ENCODE peak calls at places on chromosome 7, in four cellular contexts. One of them, this sample, is unnamed.

GRCh38 chr7:121515181-121515580 is 119.1 kb upstream of the FAM3C start:
- DNase-seq in GM10248: no peak
- DNase-seq in progenitor cell of endocrine pancreas: no peak
- DNase-seq in activated CD4-positive, alpha-beta T cell treated with anti-CD3 and anti-CD28 coated beads for 48 hours: no peak
- DNase-seq in this sample: no peak

GRCh38 chr7:95324396-95324795 is at the start of gene PON1:
- DNase-seq in activated CD4-positive, alpha-beta T cell treated with anti-CD3 and anti-CD28 coated beads for 48 hours: no peak
- DNase-seq in progenitor cell of endocrine pancreas: peak
- DNase-seq in GM10248: no peak
- DNase-seq in this sample: no peak

GRCh38 chr7:15747187-15748111 is 61.0 kb upstream of the MEOX2 start:
- DNase-seq in GM10248: no peak
- DNase-seq in activated CD4-positive, alpha-beta T cell treated with anti-CD3 and anti-CD28 coated beads for 48 hours: no peak
- DNase-seq in progenitor cell of endocrine pancreas: no peak
- DNase-seq in this sample: peak

GRCh38 chr7:99312316-99313203 is 13.1 kb upstream of the ARPC1A start:
- DNase-seq in progenitor cell of endocrine pancreas: peak
- DNase-seq in GM10248: peak
- DNase-seq in activated CD4-positive, alpha-beta T cell treated with anti-CD3 and anti-CD28 coated beads for 48 hours: peak
- DNase-seq in this sample: peak

GRCh38 chr7:85521108-85521694 is 334.3 kb upstream of the SEMA3D start:
- DNase-seq in GM10248: no peak
- DNase-seq in progenitor cell of endocrine pancreas: no peak
- DNase-seq in activated CD4-positive, alpha-beta T cell treated with anti-CD3 and anti-CD28 coated beads for 48 hours: no peak
- DNase-seq in this sample: no peak

GRCh38 chr7:157527686-157528085 is 190.9 kb downstream of the DNAJB6 start:
- DNase-seq in progenitor cell of endocrine pancreas: peak
- DNase-seq in GM10248: no peak
- DNase-seq in activated CD4-positive, alpha-beta T cell treated with anti-CD3 and anti-CD28 coated beads for 48 hours: no peak
- DNase-seq in this sample: no peak

GRCh38 chr7:155470686-155471638 is 13.0 kb downstream of the EN2 start:
- DNase-seq in GM10248: no peak
- DNase-seq in progenitor cell of endocrine pancreas: no peak
- DNase-seq in activated CD4-positive, alpha-beta T cell treated with anti-CD3 and anti-CD28 coated beads for 48 hours: no peak
- DNase-seq in this sample: no peak

GRCh38 chr7:155824195-155824915 is 12.1 kb upstream of the SHH start:
- DNase-seq in activated CD4-positive, alpha-beta T cell treated with anti-CD3 and anti-CD28 coated beads for 48 hours: no peak
- DNase-seq in progenitor cell of endocrine pancreas: no peak
- DNase-seq in GM10248: no peak
- DNase-seq in this sample: no peak

This sample was measured in amniotic epithelial cell.